ENCODE peak calls at places on chromosomes 4 and X, in four cellular contexts. I, C, M and H are unnamed samples.
A peak's percentile ranks its signal among the peaks of the same experiment; 100 is the strongest.

GRCh38 chr4:2246384-2247127 is 4.6 kb upstream of the HAUS3 start:
- DNase-seq in M (no peak), C (no peak), I (no peak), H (no peak)

GRCh38 chr4:177948853-177949252 is 506.6 kb upstream of the AGA start:
- DNase-seq in M (no peak), I (no peak), C (no peak), H (no peak)

GRCh38 chr4:99808260-99808857 is 8.3 kb upstream of the DAPP1 start:
- DNase-seq in M (no peak), I (no peak), C (peak; percentile 80), H (peak; percentile 73)

GRCh38 chr4:122341906-122342305 is 36.9 kb upstream of the ADAD1 start:
- DNase-seq in C (no peak), M (no peak), I (no peak), H (no peak)

GRCh38 chr4:20353646-20354045 is 101.9 kb downstream of the SLIT2 start:
- DNase-seq in I (no peak), C (no peak), M (no peak), H (no peak)

GRCh38 chrX:77918568-77918967 is 8.1 kb downstream of the ATP7A start:
- DNase-seq in I (no peak), M (no peak), C (no peak), H (no peak)

GRCh38 chrX:150310881-150311280 is 52.2 kb upstream of the MAMLD1 start:
- DNase-seq in C (no peak), M (no peak), I (no peak), H (no peak)

GRCh38 chrX:21479695-21480280 is 105.6 kb downstream of the CNKSR2 start:
- DNase-seq in I (no peak), C (no peak), M (no peak), H (peak; percentile 31)

GRCh38 chrX:128728943-128729342 is 676.7 kb upstream of the ACTRT1 start:
- DNase-seq in I (no peak), M (no peak), C (no peak), H (no peak)

DNA sequence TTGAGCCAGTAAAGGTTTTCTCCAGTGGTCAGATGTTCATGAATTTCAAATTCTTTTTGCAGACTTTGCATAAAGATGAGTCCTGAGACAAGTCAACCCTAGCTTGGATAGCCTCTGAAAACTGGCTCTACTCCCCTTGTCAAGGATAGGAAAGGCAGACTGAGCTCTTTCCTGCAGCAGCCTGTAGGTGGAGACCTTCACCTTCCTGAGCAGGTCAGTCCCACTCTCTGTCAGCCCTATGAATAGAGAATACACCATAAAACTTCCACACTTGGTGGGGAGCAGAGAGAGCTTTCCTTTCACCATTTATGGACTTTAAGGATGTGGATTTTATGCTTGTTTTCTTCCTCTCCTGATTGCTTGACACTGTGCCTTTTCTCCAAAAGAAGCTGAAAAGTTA is 41.9 kb downstream of the PCDH19 start:
- DNase-seq in I (no peak), C (peak; percentile 29), M (no peak), H (peak; percentile 61)
- TF ChIP-seq SP1 in I (no peak), C (no peak), M (no peak), H (no peak)

GRCh38 chr4:25619601-25620000 is 36.0 kb upstream of the SLC34A2 start:
- DNase-seq in M (no peak), I (no peak), C (no peak), H (no peak)
- TF ChIP-seq SP1 in M (no peak), I (no peak), C (no peak), H (no peak)

GRCh38 chr4:121168865-121169281 is 4.8 kb upstream of the TNIP3 start:
- DNase-seq in M (no peak), C (no peak), I (peak; percentile 71), H (no peak)
- TF ChIP-seq SP1 in M (no peak), C (no peak), I (peak; percentile 37), H (no peak)

DNA sequence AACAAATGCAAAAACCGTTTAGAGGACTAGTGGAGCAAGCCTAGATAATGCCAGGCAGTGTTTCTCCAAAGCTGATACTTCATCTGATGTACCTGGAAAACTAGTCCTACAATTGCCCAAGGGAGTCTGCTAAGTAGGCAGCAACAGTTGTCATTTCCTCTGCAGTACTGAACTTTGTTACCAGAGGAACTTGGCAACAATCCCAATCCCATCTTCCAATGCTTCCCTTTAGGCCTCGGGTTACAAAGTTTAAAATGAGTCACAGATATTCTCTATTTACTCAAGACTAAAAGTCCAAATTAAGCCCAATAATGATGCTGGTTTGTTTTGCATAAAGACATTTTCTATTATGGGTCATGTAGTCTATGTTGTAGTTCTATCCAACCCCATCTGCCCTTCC is 120.0 kb upstream of the GLRA2 start:
- DNase-seq in I (no peak), C (no peak), M (no peak), H (no peak)
- TF ChIP-seq SP1 in I (no peak), C (no peak), M (no peak), H (no peak)